ENCODE peak calls at places on chromosomes 2 and 18, in four cellular contexts. One of them, this sample, is unnamed.

GRCh38 chr2:134177351-134177931 is 76.4 kb upstream of the MGAT5 start:
- DNase-seq in cardiac muscle cell: no peak
- DNase-seq in left lung: no peak
- DNase-seq in GM20000: no peak
- DNase-seq in this sample: no peak

GRCh38 chr2:201404699-201405275 is 46.5 kb downstream of the TRAK2 start:
- DNase-seq in left lung: no peak
- DNase-seq in GM20000: no peak
- DNase-seq in cardiac muscle cell: peak; percentile 21
- DNase-seq in this sample: no peak

GRCh38 chr2:156480376-156480775 is 44.2 kb downstream of the GPD2 start:
- DNase-seq in cardiac muscle cell: no peak
- DNase-seq in GM20000: no peak
- DNase-seq in left lung: no peak
- DNase-seq in this sample: no peak

GRCh38 chr2:3659447-3660432 is 1.7 kb downstream of the ALLC start:
- DNase-seq in left lung: no peak
- DNase-seq in cardiac muscle cell: peak; percentile 46
- DNase-seq in GM20000: no peak
- DNase-seq in this sample: no peak

GRCh38 chr18:55419939-55420664 is 167.9 kb downstream of the TCF4 start:
- DNase-seq in cardiac muscle cell: no peak
- DNase-seq in GM20000: no peak
- DNase-seq in left lung: no peak
- DNase-seq in this sample: no peak

GRCh38 chr18:35267809-35268208 is 22.2 kb downstream of the ZSCAN30 start:
- DNase-seq in left lung: peak; percentile 80
- DNase-seq in GM20000: no peak
- DNase-seq in cardiac muscle cell: no peak
- DNase-seq in this sample: no peak

GRCh38 chr18:35519148-35519899 is 21.6 kb upstream of the INO80C start:
- DNase-seq in cardiac muscle cell: no peak
- DNase-seq in GM20000: no peak
- DNase-seq in left lung: no peak
- DNase-seq in this sample: no peak

GRCh38 chr2:37449686-37450392 is 105.4 kb downstream of the QPCT start:
- DNase-seq in cardiac muscle cell: no peak
- DNase-seq in left lung: no peak
- DNase-seq in GM20000: no peak
- DNase-seq in this sample: no peak

GRCh38 chr2:1910562-1911256 is 166.4 kb upstream of the PXDN start:
- DNase-seq in cardiac muscle cell: peak; percentile 66
- DNase-seq in GM20000: no peak
- DNase-seq in left lung: no peak
- DNase-seq in this sample: no peak

GRCh38 chr18:24488824-24489493 is 28.5 kb downstream of the HRH4 start:
- DNase-seq in GM20000: peak; percentile 46
- DNase-seq in cardiac muscle cell: peak; percentile 51
- DNase-seq in left lung: no peak
- DNase-seq in this sample: peak; percentile 32

GRCh38 chr18:77052656-77053309 is 79.8 kb downstream of the MBP start:
- DNase-seq in cardiac muscle cell: no peak
- DNase-seq in left lung: no peak
- DNase-seq in GM20000: no peak
- DNase-seq in this sample: no peak

GRCh38 chr2:55097462-55098410 is 47.5 kb upstream of the RTN4 start:
- DNase-seq in left lung: no peak
- DNase-seq in cardiac muscle cell: no peak
- DNase-seq in GM20000: no peak
- DNase-seq in this sample: no peak

GRCh38 chr2:86038291-86039081 is 67.2 kb downstream of the POLR1A start:
- DNase-seq in cardiac muscle cell: no peak
- DNase-seq in GM20000: no peak
- DNase-seq in left lung: no peak
- DNase-seq in this sample: no peak

GRCh38 chr2:168997794-168998193 is 33.3 kb downstream of the ABCB11 start:
- DNase-seq in left lung: no peak
- DNase-seq in cardiac muscle cell: no peak
- DNase-seq in GM20000: no peak
- DNase-seq in this sample: no peak

GRCh38 chr2:108316194-108316880 is 27.6 kb downstream of the SULT1C2 start:
- DNase-seq in left lung: no peak
- DNase-seq in GM20000: no peak
- DNase-seq in cardiac muscle cell: peak; percentile 3
- DNase-seq in this sample: no peak

GRCh38 chr2:190875881-190876280 is 4.7 kb upstream of the GLS start:
- DNase-seq in GM20000: no peak
- DNase-seq in left lung: no peak
- DNase-seq in cardiac muscle cell: no peak
- DNase-seq in this sample: no peak

GRCh38 chr18:79615586-79615985 is 64.0 kb upstream of the CTDP1 start:
- DNase-seq in GM20000: no peak
- DNase-seq in left lung: no peak
- DNase-seq in cardiac muscle cell: no peak
- DNase-seq in this sample: no peak

GRCh38 chr2:236167297-236168109 is 683 bp downstream of the GBX2 start:
- DNase-seq in cardiac muscle cell: peak; percentile 68
- DNase-seq in left lung: no peak
- DNase-seq in GM20000: peak; percentile 49
- DNase-seq in this sample: peak; percentile 53

GRCh38 chr2:70779911-70780580 is 10.4 kb downstream of the FIGLA start:
- DNase-seq in cardiac muscle cell: no peak
- DNase-seq in GM20000: no peak
- DNase-seq in left lung: no peak
- DNase-seq in this sample: no peak

GRCh38 chr18:48785091-48785614 is 165.6 kb downstream of the SMAD7 start:
- DNase-seq in GM20000: peak; percentile 88
- DNase-seq in left lung: no peak
- DNase-seq in cardiac muscle cell: no peak
- DNase-seq in this sample: no peak

GRCh38 chr2:176056411-176056810 is 27.4 kb downstream of the EVX2 start:
- DNase-seq in cardiac muscle cell: peak; percentile 50
- DNase-seq in GM20000: no peak
- DNase-seq in left lung: no peak
- DNase-seq in this sample: no peak

GRCh38 chr2:134669731-134670669 is 48.8 kb downstream of the TMEM163 start:
- DNase-seq in cardiac muscle cell: no peak
- DNase-seq in GM20000: no peak
- DNase-seq in left lung: no peak
- DNase-seq in this sample: no peak

GRCh38 chr18:25672490-25672889 is 320.5 kb upstream of the ZNF521 start:
- DNase-seq in left lung: no peak
- DNase-seq in cardiac muscle cell: no peak
- DNase-seq in GM20000: no peak
- DNase-seq in this sample: peak; percentile 31

GRCh38 chr18:36451454-36452251 is 154.1 kb downstream of the FHOD3 start:
- DNase-seq in cardiac muscle cell: no peak
- DNase-seq in GM20000: no peak
- DNase-seq in left lung: no peak
- DNase-seq in this sample: no peak

GRCh38 chr2:238790877-238791276 is 57.0 kb upstream of the TWIST2 start:
- DNase-seq in left lung: no peak
- DNase-seq in GM20000: no peak
- DNase-seq in cardiac muscle cell: no peak
- DNase-seq in this sample: no peak

GRCh38 chr2:207767461-207768167 is 2.1 kb downstream of the FZD5 start:
- DNase-seq in GM20000: peak; percentile 45
- DNase-seq in left lung: peak; percentile 86
- DNase-seq in cardiac muscle cell: peak; percentile 40
- DNase-seq in this sample: peak; percentile 57

GRCh38 chr2:10407841-10408648 is 40.1 kb downstream of the ODC1 start:
- DNase-seq in GM20000: peak; percentile 78
- DNase-seq in cardiac muscle cell: no peak
- DNase-seq in left lung: no peak
- DNase-seq in this sample: no peak

GRCh38 chr2:147368306-147368705 is 476.5 kb upstream of the ACVR2A start:
- DNase-seq in left lung: no peak
- DNase-seq in GM20000: no peak
- DNase-seq in cardiac muscle cell: no peak
- DNase-seq in this sample: no peak

GRCh38 chr18:64966667-64967066 is 784.1 kb upstream of the CDH7 start:
- DNase-seq in GM20000: no peak
- DNase-seq in cardiac muscle cell: peak; percentile 67
- DNase-seq in left lung: no peak
- DNase-seq in this sample: no peak
- TF ChIP-seq CTCF in GM20000: no peak
- TF ChIP-seq CTCF in cardiac muscle cell: no peak
- TF ChIP-seq CTCF in left lung: no peak
- TF ChIP-seq CTCF in this sample: no peak

DNA sequence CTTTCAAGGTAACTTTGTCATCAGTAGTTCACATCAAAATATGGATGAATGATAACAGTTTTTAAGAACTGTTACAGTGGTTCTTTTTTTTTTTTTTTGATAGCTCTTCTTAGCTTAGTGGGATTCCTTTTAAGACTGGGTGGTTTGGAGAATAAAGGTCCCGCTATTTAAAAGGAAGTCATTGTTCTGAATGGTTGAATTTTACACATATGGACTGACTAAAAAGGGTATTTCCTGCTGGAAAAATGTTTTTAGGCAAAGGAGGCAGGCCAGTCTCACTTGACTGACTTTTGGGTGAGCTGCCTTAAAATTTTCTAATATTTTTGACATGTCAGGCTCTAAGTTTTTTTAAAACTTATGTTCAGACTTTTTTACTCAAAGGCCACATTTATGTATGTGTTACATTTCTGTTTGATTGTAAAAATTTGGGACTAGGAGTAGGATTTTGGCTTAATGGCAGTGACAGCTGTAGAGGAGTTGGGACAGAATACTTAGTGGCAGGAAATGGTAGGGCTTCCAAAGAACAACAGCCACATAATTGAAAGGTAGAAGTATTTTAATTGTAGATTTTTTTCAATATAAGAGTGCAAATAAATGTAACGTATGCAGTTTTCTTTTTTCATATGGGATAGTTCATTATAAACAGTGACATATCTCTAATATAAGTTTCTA is 13.7 kb downstream of the VAPA start:
- DNase-seq in GM20000: no peak
- DNase-seq in left lung: no peak
- DNase-seq in cardiac muscle cell: no peak
- DNase-seq in this sample: no peak
- TF ChIP-seq CTCF in GM20000: no peak
- TF ChIP-seq CTCF in left lung: no peak
- TF ChIP-seq CTCF in cardiac muscle cell: no peak
- TF ChIP-seq CTCF in this sample: no peak

DNA sequence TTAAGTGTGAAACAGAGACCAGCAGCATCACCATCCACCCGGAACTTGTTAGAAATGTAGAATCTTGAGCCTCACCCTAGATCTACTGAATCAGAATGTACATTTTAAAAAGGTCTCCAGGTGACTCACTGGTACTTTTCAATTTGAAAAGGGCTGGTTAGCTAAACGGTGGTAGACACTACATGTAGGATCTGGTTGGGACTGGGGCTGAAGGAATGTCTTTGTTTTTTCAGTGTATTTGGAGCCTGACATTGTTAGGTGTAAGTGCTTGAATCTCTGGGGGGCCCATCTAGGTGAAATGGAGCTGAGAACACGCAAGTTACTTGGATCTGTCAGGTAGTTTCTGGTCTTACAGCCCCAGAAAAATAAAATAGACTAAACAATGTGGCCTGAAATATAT is 44.0 kb upstream of the XPO1 start:
- DNase-seq in left lung: no peak
- DNase-seq in GM20000: peak; percentile 12
- DNase-seq in cardiac muscle cell: no peak
- DNase-seq in this sample: no peak
- TF ChIP-seq CTCF in left lung: no peak
- TF ChIP-seq CTCF in GM20000: no peak
- TF ChIP-seq CTCF in cardiac muscle cell: no peak
- TF ChIP-seq CTCF in this sample: no peak

DNA sequence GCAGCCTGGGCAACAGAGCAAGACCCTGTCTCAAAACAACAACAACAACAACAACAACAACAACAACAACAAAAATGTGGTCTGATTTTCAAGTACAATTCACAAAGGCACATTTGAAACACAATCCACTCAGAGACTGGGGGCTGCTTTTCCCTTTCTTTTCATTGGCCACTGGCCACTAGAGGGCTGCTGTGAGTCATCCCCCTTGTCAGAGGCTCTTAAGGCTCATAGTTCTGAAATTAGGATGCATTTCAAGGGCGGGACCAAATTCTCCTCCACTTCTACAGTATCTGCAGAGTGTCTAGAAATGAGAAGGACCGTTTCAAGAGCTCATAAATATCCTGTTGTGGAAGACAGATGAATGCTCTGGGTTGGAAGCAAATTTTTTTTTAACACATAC is 285.4 kb downstream of the NRXN1 start:
- DNase-seq in cardiac muscle cell: peak; percentile 52
- DNase-seq in GM20000: peak; percentile 7
- DNase-seq in left lung: no peak
- DNase-seq in this sample: peak; percentile 60
- TF ChIP-seq CTCF in cardiac muscle cell: peak; percentile 66
- TF ChIP-seq CTCF in GM20000: peak; percentile 25
- TF ChIP-seq CTCF in left lung: no peak
- TF ChIP-seq CTCF in this sample: peak; percentile 66

DNA sequence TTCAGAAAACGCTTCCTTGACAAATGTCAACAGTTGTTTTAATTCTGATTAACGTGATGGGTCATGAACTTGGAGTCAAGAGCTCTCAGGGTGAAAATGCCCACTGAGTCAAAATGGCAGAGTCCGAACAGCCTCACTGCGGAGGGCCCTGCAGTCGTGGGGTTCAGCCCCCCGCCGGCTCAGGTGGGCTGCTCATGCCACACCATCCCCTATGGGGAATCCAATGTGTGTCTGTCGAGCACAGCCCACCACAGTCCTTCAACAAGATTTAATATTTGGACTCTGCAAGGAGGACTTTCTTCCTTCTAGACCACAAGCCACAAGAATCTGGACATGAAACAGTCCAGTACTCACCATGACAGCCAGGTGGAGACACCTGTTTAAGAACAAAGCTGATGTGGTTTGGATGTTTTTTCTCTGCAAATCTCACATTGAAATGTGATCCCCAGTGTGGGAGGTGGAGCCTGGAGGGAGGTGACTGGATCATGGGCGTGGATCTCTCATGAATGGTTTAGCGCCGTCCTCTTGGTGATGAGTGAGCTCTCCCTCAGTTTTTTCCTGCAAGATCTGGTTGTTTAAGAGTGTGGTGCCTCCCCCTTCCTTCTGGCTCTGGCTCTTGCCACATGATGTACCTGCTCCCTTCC is 201.0 kb downstream of the NDUFA10 start:
- DNase-seq in GM20000: no peak
- DNase-seq in cardiac muscle cell: no peak
- DNase-seq in left lung: peak; percentile 38
- DNase-seq in this sample: peak; percentile 45
- TF ChIP-seq CTCF in GM20000: no peak
- TF ChIP-seq CTCF in cardiac muscle cell: no peak
- TF ChIP-seq CTCF in left lung: no peak
- TF ChIP-seq CTCF in this sample: peak; percentile 70

GRCh38 chr2:96142217-96143113 is 2.8 kb downstream of the DUSP2 start:
- DNase-seq in GM20000: peak; percentile 76
- DNase-seq in left lung: peak; percentile 47
- DNase-seq in cardiac muscle cell: no peak
- DNase-seq in this sample: no peak
- TF ChIP-seq CTCF in GM20000: peak; percentile 53
- TF ChIP-seq CTCF in left lung: no peak
- TF ChIP-seq CTCF in cardiac muscle cell: no peak
- TF ChIP-seq CTCF in this sample: no peak

This sample was measured in endothelial cell.